ENCODE peak calls at places on chromosomes 1 and 21, in ten cellular contexts. V is fibroblast of pulmonary artery, O is heart left ventricle, Q is stomach, F is OCI-LY7, Y is fibroblast of lung, W is tibial nerve, Z is retinal pigment epithelial cell, D is MM.1S, M is PC-9. R is an unnamed sample.
A peak's percentile ranks its signal among the peaks of the same experiment; 100 is the strongest.

GRCh38 chr21:32520885-32521735 is 64.2 kb downstream of the TCP10L start:
- DNase-seq in Q (peak; percentile 54), Y (peak; percentile 97), D (no peak), W (peak; percentile 87), V (peak; percentile 99), Z (peak; percentile 99), M (peak; percentile 70), O (peak; percentile 94), F (no peak), R (peak; percentile 22)

GRCh38 chr21:42571391-42572150 is 57.9 kb downstream of the SLC37A1 start:
- DNase-seq in V (no peak), Y (no peak), O (peak; percentile 5), W (no peak), F (no peak), M (no peak), D (no peak), Z (no peak), Q (no peak), R (no peak)

GRCh38 chr1:202297291-202297690 is 44.4 kb downstream of the UBE2T start:
- DNase-seq in F (no peak), O (no peak), Q (no peak), M (no peak), Y (no peak), D (no peak), V (no peak), W (no peak), Z (no peak), R (no peak)

GRCh38 chr1:203395746-203396145 is 44.8 kb upstream of the FMOD start:
- DNase-seq in Q (no peak), V (peak; percentile 21), F (no peak), Z (no peak), D (no peak), W (no peak), O (no peak), Y (peak; percentile 56), M (no peak), R (no peak)

GRCh38 chr1:65401612-65402011 is 18.9 kb upstream of the LEPR start:
- DNase-seq in Z (no peak), Q (no peak), V (no peak), W (no peak), O (no peak), Y (no peak), M (no peak), F (no peak), D (no peak), R (no peak)

GRCh38 chr1:41497056-41497440 is 12.6 kb upstream of the EDN2 start:
- DNase-seq in M (peak; percentile 40), F (no peak), Y (no peak), O (no peak), Z (no peak), W (no peak), D (no peak), Q (no peak), V (no peak), R (no peak)

GRCh38 chr1:12531169-12531479 is 86.9 kb downstream of the DHRS3 start:
- DNase-seq in W (no peak), M (no peak), Q (no peak), V (no peak), Z (no peak), F (no peak), D (no peak), Y (no peak), O (no peak), R (no peak)

GRCh38 chr1:165189011-165189410 is 167.5 kb downstream of the LMX1A start:
- DNase-seq in O (no peak), D (no peak), M (no peak), V (no peak), W (no peak), Q (no peak), Z (no peak), Y (no peak), F (no peak), R (no peak)

GRCh38 chr1:114353233-114353632 is 157.8 kb downstream of the TRIM33 start:
- DNase-seq in O (peak; percentile 59), W (no peak), Y (peak; percentile 81), F (peak; percentile 5), V (peak; percentile 88), M (peak; percentile 30), Q (peak; percentile 36), D (no peak), Z (peak; percentile 52), R (no peak)

GRCh38 chr1:169970114-169970513 is 76.4 kb upstream of the SCYL3 start:
- DNase-seq in O (no peak), Z (no peak), W (no peak), D (peak; percentile 29), M (no peak), V (no peak), Y (no peak), Q (no peak), F (no peak), R (no peak)

DNA sequence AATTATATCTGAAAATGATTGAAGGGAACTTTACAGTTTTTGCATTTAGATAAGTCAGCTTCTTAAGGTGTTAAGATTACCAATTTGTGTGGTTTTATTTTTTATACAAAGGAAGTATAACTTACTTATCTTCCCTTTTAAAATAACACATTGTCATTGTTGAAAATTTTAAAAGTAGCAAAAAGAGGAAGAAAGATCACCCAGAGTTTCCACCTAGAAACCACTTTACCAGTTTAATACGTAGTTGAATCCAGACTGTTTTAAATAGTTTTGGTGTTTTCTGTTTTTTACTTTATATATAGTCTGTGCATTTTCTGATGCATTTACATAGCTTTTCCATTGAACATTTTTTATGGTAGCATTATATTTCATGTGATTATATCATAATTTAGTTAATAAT is 6.1 kb downstream of the CCDC18 start:
- DNase-seq in V (no peak), O (no peak), Y (no peak), W (no peak), M (no peak), Q (no peak), F (no peak), D (no peak), Z (no peak), R (no peak)
- TF ChIP-seq CTCF in V (no peak), O (no peak), Y (no peak), W (no peak), M (no peak), Q (no peak), F (no peak), D (no peak), Z (no peak), R (no peak)

GRCh38 chr1:225228871-225229303 is 199.0 kb downstream of the LBR start:
- DNase-seq in Q (no peak), Y (no peak), O (no peak), D (no peak), V (no peak), M (no peak), Z (no peak), F (no peak), W (no peak), R (no peak)
- H3K4me3 ChIP-seq in Q (no peak overlapping the region), Y (no peak overlapping the region), O (no peak overlapping the region), D (no peak overlapping the region), V (no peak overlapping the region), M (no peak overlapping the region), Z (no peak overlapping the region), F (no peak overlapping the region), W (no peak overlapping the region), R (no peak overlapping the region)

GRCh38 chr1:98992844-98993243 is 11.8 kb downstream of the PLPPR5 start:
- DNase-seq in M (no peak), Q (no peak), Z (no peak), W (no peak), V (no peak), D (no peak), Y (no peak), F (no peak), O (no peak), R (no peak)

GRCh38 chr1:98988906-98989603 is 15.6 kb downstream of the PLPPR5 start:
- DNase-seq in Z (no peak), F (no peak), Y (no peak), D (no peak), V (peak; percentile 12), Q (no peak), W (no peak), M (no peak), O (no peak), R (peak; percentile 88)

GRCh38 chr1:98985687-98986086 is 19.0 kb downstream of the PLPPR5 start:
- DNase-seq in D (no peak), O (no peak), F (no peak), W (no peak), V (no peak), M (no peak), Z (no peak), Q (no peak), Y (no peak), R (no peak)

GRCh38 chr1:98991127-98992003 is 13.3 kb downstream of the PLPPR5 start:
- DNase-seq in F (peak; percentile 25), Z (no peak), M (no peak), V (peak; percentile 86), O (no peak), W (no peak), Q (no peak), Y (peak; percentile 79), D (peak; percentile 28), R (peak; percentile 94)
- TF ChIP-seq CTCF in F (peak; percentile 76), Z (peak; percentile 29), M (peak; percentile 67), V (peak; percentile 42), O (no peak), W (no peak), Q (no peak), Y (peak; percentile 22), D (peak; percentile 44), R (peak; percentile 41)

GRCh38 chr21:46284722-46285121 is 689 bp downstream of the MCM3AP start:
- DNase-seq in Q (no peak), W (no peak), O (no peak), V (no peak), F (no peak), D (no peak), Z (no peak), M (no peak), Y (no peak), R (no peak)
- H3K4me3 ChIP-seq in Q (no peak overlapping the region), W (no peak overlapping the region), O (no peak overlapping the region), V (peak overlapping the region; percentile 87), F (peak overlapping the region; percentile 78), D (peak overlapping the region; percentile 73), Z (peak overlapping the region; percentile 59), M (peak overlapping the region; percentile 69), Y (peak overlapping the region; percentile 63), R (peak overlapping the region; percentile 76)

GRCh38 chr1:161193561-161194235 is 5.2 kb downstream of the ADAMTS4 start:
- DNase-seq in V (no peak), W (no peak), Y (no peak), M (no peak), Q (peak; percentile 57), Z (no peak), D (no peak), O (no peak), F (no peak), R (no peak)
- TF ChIP-seq CTCF in V (no peak), W (peak; percentile 45), Y (no peak), M (no peak), Q (no peak), Z (no peak), D (peak; percentile 6), O (no peak), F (no peak), R (peak; percentile 45)